ENCODE peak calls at places on chromosome 22, in seven cellular contexts. Q is heart left ventricle, V is T-cell, Z is NCI-H1694, T is mesothelial cell of epicardium, U is activated T-cell treated with anti-CD3 and anti-CD28 coated beads for 1 hour, K is PC-9. M is an unnamed sample.

GRCh38 chr22:24894998-24895397 is 51.5 kb downstream of the LHFPL7 start:
- DNase-seq in U (no peak), T (no peak), K (peak; percentile 46), Q (peak; percentile 82), V (no peak), Z (peak; percentile 0), M (no peak)

GRCh38 chr22:38221407-38221806 is 19.6 kb downstream of the MAFF start:
- DNase-seq in V (no peak), Z (no peak), T (no peak), Q (no peak), K (no peak), U (no peak), M (no peak)

GRCh38 chr22:37147186-37147990 is 2.3 kb downstream of the IL2RB start:
- DNase-seq in Z (no peak), U (no peak), K (no peak), T (no peak), V (no peak), Q (peak; percentile 4), M (peak; percentile 14)

GRCh38 chr22:17921871-17922821 is 102.2 kb downstream of the MICAL3 start:
- DNase-seq in V (no peak), Q (peak; percentile 72), Z (no peak), K (no peak), T (no peak), U (no peak), M (no peak)

GRCh38 chr22:27461470-27461869 is 340.1 kb downstream of the MN1 start:
- DNase-seq in U (no peak), V (no peak), Z (no peak), K (peak; percentile 97), Q (no peak), T (no peak), M (no peak)

GRCh38 chr22:38935023-38935422 is 22.4 kb upstream of the APOBEC3A start:
- DNase-seq in Z (peak; percentile 53), Q (peak; percentile 83), T (no peak), U (no peak), V (no peak), K (peak; percentile 89), M (no peak)

GRCh38 chr22:29071261-29072045 is 1.4 kb upstream of the KREMEN1 start:
- DNase-seq in T (peak; percentile 45), V (peak; percentile 25), K (no peak), U (no peak), Q (no peak), Z (peak; percentile 23), M (peak; percentile 8)

GRCh38 chr22:50302564-50302963 is 4.9 kb downstream of the PLXNB2 start:
- DNase-seq in Q (no peak), T (no peak), K (no peak), Z (no peak), V (no peak), U (no peak), M (no peak)

GRCh38 chr22:27045103-27045940 is 387.9 kb downstream of the MIAT start:
- DNase-seq in Z (peak; percentile 64), V (no peak), T (no peak), U (no peak), K (peak; percentile 38), Q (no peak), M (no peak)

GRCh38 chr22:45868586-45869443 is 108.1 kb downstream of the WNT7B start:
- DNase-seq in T (no peak), Z (no peak), U (no peak), K (no peak), V (no peak), Q (no peak), M (no peak)